ENCODE peak calls at places on chromosomes 4 and X, in six cellular contexts. One of them, this sample, is unnamed.

GRCh38 chr4:103498161-103499070 is 221.4 kb downstream of the TACR3 start:
- DNase-seq in left cardiac atrium: no peak
- DNase-seq in naive thymus-derived CD8-positive, alpha-beta T cell: no peak
- DNase-seq in skeletal muscle cell: peak
- DNase-seq in glutamatergic neuron: no peak
- DNase-seq in effector memory CD8-positive, alpha-beta T cell: no peak
- DNase-seq in this sample: no peak

GRCh38 chr4:22778547-22779163 is 85.9 kb downstream of the GBA3 start:
- DNase-seq in left cardiac atrium: no peak
- DNase-seq in naive thymus-derived CD8-positive, alpha-beta T cell: no peak
- DNase-seq in skeletal muscle cell: no peak
- DNase-seq in glutamatergic neuron: no peak
- DNase-seq in effector memory CD8-positive, alpha-beta T cell: no peak
- DNase-seq in this sample: no peak

GRCh38 chrX:80578518-80579105 is 158.4 kb downstream of the TENT5D start:
- DNase-seq in left cardiac atrium: no peak
- DNase-seq in naive thymus-derived CD8-positive, alpha-beta T cell: no peak
- DNase-seq in skeletal muscle cell: no peak
- DNase-seq in glutamatergic neuron: no peak
- DNase-seq in effector memory CD8-positive, alpha-beta T cell: no peak
- DNase-seq in this sample: no peak

GRCh38 chr4:122930877-122931276 is 8.5 kb upstream of the NUDT6 start:
- DNase-seq in left cardiac atrium: no peak
- DNase-seq in naive thymus-derived CD8-positive, alpha-beta T cell: no peak
- DNase-seq in skeletal muscle cell: no peak
- DNase-seq in glutamatergic neuron: no peak
- DNase-seq in effector memory CD8-positive, alpha-beta T cell: no peak
- DNase-seq in this sample: no peak

GRCh38 chr4:141002323-141002805 is 130.9 kb downstream of the RNF150 start:
- DNase-seq in left cardiac atrium: no peak
- DNase-seq in naive thymus-derived CD8-positive, alpha-beta T cell: no peak
- DNase-seq in skeletal muscle cell: peak
- DNase-seq in glutamatergic neuron: no peak
- DNase-seq in effector memory CD8-positive, alpha-beta T cell: no peak
- DNase-seq in this sample: no peak

GRCh38 chr4:105895609-105896460 is 564 bp downstream of the NPNT start:
- DNase-seq in left cardiac atrium: peak
- DNase-seq in naive thymus-derived CD8-positive, alpha-beta T cell: no peak
- DNase-seq in skeletal muscle cell: no peak
- DNase-seq in glutamatergic neuron: peak
- DNase-seq in effector memory CD8-positive, alpha-beta T cell: no peak
- DNase-seq in this sample: peak

GRCh38 chrX:135974279-135974856 is 580 bp upstream of the MMGT1 start:
- DNase-seq in left cardiac atrium: peak
- DNase-seq in naive thymus-derived CD8-positive, alpha-beta T cell: peak
- DNase-seq in skeletal muscle cell: peak
- DNase-seq in glutamatergic neuron: peak
- DNase-seq in effector memory CD8-positive, alpha-beta T cell: peak
- DNase-seq in this sample: peak

GRCh38 chr4:4574792-4575191 is 32.9 kb upstream of the STX18 start:
- DNase-seq in left cardiac atrium: peak
- DNase-seq in naive thymus-derived CD8-positive, alpha-beta T cell: peak
- DNase-seq in skeletal muscle cell: peak
- DNase-seq in glutamatergic neuron: no peak
- DNase-seq in effector memory CD8-positive, alpha-beta T cell: peak
- DNase-seq in this sample: no peak

GRCh38 chr4:163758032-163758431 is 263.5 kb downstream of the TMA16 start:
- DNase-seq in left cardiac atrium: no peak
- DNase-seq in naive thymus-derived CD8-positive, alpha-beta T cell: no peak
- DNase-seq in skeletal muscle cell: no peak
- DNase-seq in glutamatergic neuron: no peak
- DNase-seq in effector memory CD8-positive, alpha-beta T cell: no peak
- DNase-seq in this sample: no peak

GRCh38 chr4:36152712-36153111 is 91.6 kb downstream of the ARAP2 start:
- DNase-seq in left cardiac atrium: no peak
- DNase-seq in naive thymus-derived CD8-positive, alpha-beta T cell: no peak
- DNase-seq in skeletal muscle cell: no peak
- DNase-seq in glutamatergic neuron: no peak
- DNase-seq in effector memory CD8-positive, alpha-beta T cell: no peak
- DNase-seq in this sample: no peak

GRCh38 chr4:69831646-69832325 is 28.2 kb downstream of the SULT1E1 start:
- DNase-seq in left cardiac atrium: no peak
- DNase-seq in naive thymus-derived CD8-positive, alpha-beta T cell: no peak
- DNase-seq in skeletal muscle cell: no peak
- DNase-seq in glutamatergic neuron: no peak
- DNase-seq in effector memory CD8-positive, alpha-beta T cell: no peak
- DNase-seq in this sample: no peak

GRCh38 chr4:7399433-7400234 is 35.1 kb downstream of the PSAPL1 start:
- DNase-seq in left cardiac atrium: no peak
- DNase-seq in naive thymus-derived CD8-positive, alpha-beta T cell: no peak
- DNase-seq in skeletal muscle cell: no peak
- DNase-seq in glutamatergic neuron: no peak
- DNase-seq in effector memory CD8-positive, alpha-beta T cell: no peak
- DNase-seq in this sample: no peak

GRCh38 chr4:105900541-105900940 is 5.3 kb downstream of the NPNT start:
- DNase-seq in left cardiac atrium: no peak
- DNase-seq in naive thymus-derived CD8-positive, alpha-beta T cell: no peak
- DNase-seq in skeletal muscle cell: no peak
- DNase-seq in glutamatergic neuron: no peak
- DNase-seq in effector memory CD8-positive, alpha-beta T cell: no peak
- DNase-seq in this sample: no peak

GRCh38 chrX:97895751-97896150 is 1012.0 kb downstream of the RPA4 start:
- DNase-seq in left cardiac atrium: no peak
- DNase-seq in naive thymus-derived CD8-positive, alpha-beta T cell: no peak
- DNase-seq in skeletal muscle cell: no peak
- DNase-seq in glutamatergic neuron: no peak
- DNase-seq in effector memory CD8-positive, alpha-beta T cell: no peak
- DNase-seq in this sample: no peak

GRCh38 chr4:76996445-76996844 is 46.9 kb downstream of the SEPTIN11 start:
- DNase-seq in left cardiac atrium: no peak
- DNase-seq in naive thymus-derived CD8-positive, alpha-beta T cell: no peak
- DNase-seq in skeletal muscle cell: no peak
- DNase-seq in glutamatergic neuron: no peak
- DNase-seq in effector memory CD8-positive, alpha-beta T cell: no peak
- DNase-seq in this sample: no peak

GRCh38 chr4:123390846-123391456 is 5.6 kb upstream of the SPRY1 start:
- DNase-seq in left cardiac atrium: no peak
- DNase-seq in naive thymus-derived CD8-positive, alpha-beta T cell: no peak
- DNase-seq in skeletal muscle cell: no peak
- DNase-seq in glutamatergic neuron: no peak
- DNase-seq in effector memory CD8-positive, alpha-beta T cell: no peak
- DNase-seq in this sample: no peak

GRCh38 chr4:1012031-1012739 is 759 bp downstream of the FGFRL1 start:
- DNase-seq in left cardiac atrium: no peak
- DNase-seq in naive thymus-derived CD8-positive, alpha-beta T cell: peak
- DNase-seq in skeletal muscle cell: no peak
- DNase-seq in glutamatergic neuron: no peak
- DNase-seq in effector memory CD8-positive, alpha-beta T cell: peak
- DNase-seq in this sample: no peak

GRCh38 chr4:152780267-152780811 is 585 bp downstream of the ARFIP1 start:
- DNase-seq in left cardiac atrium: no peak
- DNase-seq in naive thymus-derived CD8-positive, alpha-beta T cell: no peak
- DNase-seq in skeletal muscle cell: no peak
- DNase-seq in glutamatergic neuron: peak
- DNase-seq in effector memory CD8-positive, alpha-beta T cell: no peak
- DNase-seq in this sample: no peak

GRCh38 chrX:73577368-73577767 is 14.4 kb downstream of the CHIC1 start:
- DNase-seq in left cardiac atrium: no peak
- DNase-seq in naive thymus-derived CD8-positive, alpha-beta T cell: no peak
- DNase-seq in skeletal muscle cell: peak
- DNase-seq in glutamatergic neuron: no peak
- DNase-seq in effector memory CD8-positive, alpha-beta T cell: no peak
- DNase-seq in this sample: no peak

GRCh38 chr4:18813055-18813454 is 791.5 kb upstream of the LCORL start:
- DNase-seq in left cardiac atrium: no peak
- DNase-seq in naive thymus-derived CD8-positive, alpha-beta T cell: no peak
- DNase-seq in skeletal muscle cell: no peak
- DNase-seq in glutamatergic neuron: no peak
- DNase-seq in effector memory CD8-positive, alpha-beta T cell: no peak
- DNase-seq in this sample: no peak

GRCh38 chr4:157115613-157116340 is 39.8 kb downstream of the GLRB start:
- DNase-seq in left cardiac atrium: no peak
- DNase-seq in naive thymus-derived CD8-positive, alpha-beta T cell: no peak
- DNase-seq in skeletal muscle cell: peak
- DNase-seq in glutamatergic neuron: no peak
- DNase-seq in effector memory CD8-positive, alpha-beta T cell: no peak
- DNase-seq in this sample: no peak

GRCh38 chrX:47749185-47749967 is 87.3 kb upstream of the ZNF81 start:
- DNase-seq in left cardiac atrium: no peak
- DNase-seq in naive thymus-derived CD8-positive, alpha-beta T cell: no peak
- DNase-seq in skeletal muscle cell: peak
- DNase-seq in glutamatergic neuron: no peak
- DNase-seq in effector memory CD8-positive, alpha-beta T cell: no peak
- DNase-seq in this sample: no peak

GRCh38 chr4:98204236-98204553 is 57.0 kb upstream of the RAP1GDS1 start:
- DNase-seq in left cardiac atrium: no peak
- DNase-seq in naive thymus-derived CD8-positive, alpha-beta T cell: no peak
- DNase-seq in skeletal muscle cell: no peak
- DNase-seq in glutamatergic neuron: no peak
- DNase-seq in effector memory CD8-positive, alpha-beta T cell: no peak
- DNase-seq in this sample: no peak

GRCh38 chr4:6198278-6198677 is 2.1 kb downstream of the JAKMIP1 start:
- DNase-seq in left cardiac atrium: no peak
- DNase-seq in naive thymus-derived CD8-positive, alpha-beta T cell: no peak
- DNase-seq in skeletal muscle cell: no peak
- DNase-seq in glutamatergic neuron: no peak
- DNase-seq in effector memory CD8-positive, alpha-beta T cell: peak
- DNase-seq in this sample: no peak

GRCh38 chr4:780730-781492 is 45.0 kb downstream of the CPLX1 start:
- DNase-seq in left cardiac atrium: no peak
- DNase-seq in naive thymus-derived CD8-positive, alpha-beta T cell: no peak
- DNase-seq in skeletal muscle cell: no peak
- DNase-seq in glutamatergic neuron: no peak
- DNase-seq in effector memory CD8-positive, alpha-beta T cell: no peak
- DNase-seq in this sample: no peak

GRCh38 chr4:183757105-183757504 is 98.0 kb downstream of the TRAPPC11 start:
- DNase-seq in left cardiac atrium: no peak
- DNase-seq in naive thymus-derived CD8-positive, alpha-beta T cell: no peak
- DNase-seq in skeletal muscle cell: no peak
- DNase-seq in glutamatergic neuron: no peak
- DNase-seq in effector memory CD8-positive, alpha-beta T cell: no peak
- DNase-seq in this sample: no peak

GRCh38 chr4:175017751-175018150 is 99.6 kb downstream of the ADAM29 start:
- DNase-seq in left cardiac atrium: no peak
- DNase-seq in naive thymus-derived CD8-positive, alpha-beta T cell: no peak
- DNase-seq in skeletal muscle cell: no peak
- DNase-seq in glutamatergic neuron: no peak
- DNase-seq in effector memory CD8-positive, alpha-beta T cell: no peak
- DNase-seq in this sample: no peak

GRCh38 chr4:48388504-48389154 is 47.3 kb downstream of the SLAIN2 start:
- DNase-seq in left cardiac atrium: no peak
- DNase-seq in naive thymus-derived CD8-positive, alpha-beta T cell: no peak
- DNase-seq in skeletal muscle cell: no peak
- DNase-seq in glutamatergic neuron: no peak
- DNase-seq in effector memory CD8-positive, alpha-beta T cell: no peak
- DNase-seq in this sample: no peak